ENCODE peak calls at places on chromosome 2, in seven cellular contexts. Z is RWPE1, F is neural crest cell, R is mammary epithelial cell, A is mesothelial cell of epicardium, W is dorsolateral prefrontal cortex, L is BJ. B is an unnamed sample.

GRCh38 chr2:9970386-9971044 is 19.0 kb downstream of the GRHL1 start:
- DNase-seq in Z (no peak), F (no peak), R (no peak), A (no peak), W (no peak), L (no peak), B (no peak)

GRCh38 chr2:86037795-86038192 is 67.9 kb downstream of the POLR1A start:
- DNase-seq in Z (no peak), F (no peak), R (no peak), A (no peak), W (no peak), L (no peak), B (no peak)

GRCh38 chr2:9656270-9656766 is 25.5 kb upstream of the YWHAQ start:
- DNase-seq in Z (peak), F (no peak), R (peak), A (no peak), W (no peak), L (peak), B (no peak)

GRCh38 chr2:273338-273737 is 8.6 kb downstream of the ACP1 start:
- DNase-seq in Z (no peak), F (no peak), R (no peak), A (no peak), W (no peak), L (no peak), B (no peak)

GRCh38 chr2:161954103-161954502 is 119.9 kb downstream of the DPP4 start:
- DNase-seq in Z (no peak), F (no peak), R (no peak), A (no peak), W (no peak), L (no peak), B (no peak)

GRCh38 chr2:37085731-37086147 is 1.4 kb downstream of the GPATCH11 start:
- DNase-seq in Z (no peak), F (no peak), R (peak), A (no peak), W (no peak), L (no peak), B (no peak)

GRCh38 chr2:218075975-218076811 is 7.1 kb downstream of the RUFY4 start:
- DNase-seq in Z (no peak), F (no peak), R (no peak), A (no peak), W (no peak), L (no peak), B (no peak)

GRCh38 chr2:133777607-133778006 is 209.3 kb upstream of the NCKAP5 start:
- DNase-seq in Z (peak), F (no peak), R (peak), A (no peak), W (no peak), L (no peak), B (no peak)

GRCh38 chr2:77147154-77147553 is 375.0 kb downstream of the LRRTM4 start:
- DNase-seq in Z (no peak), F (no peak), R (no peak), A (no peak), W (no peak), L (no peak), B (no peak)

GRCh38 chr2:240646061-240646899 is 21.0 kb downstream of the GPR35 start:
- DNase-seq in Z (no peak), F (no peak), R (no peak), A (no peak), W (no peak), L (no peak), B (no peak)

GRCh38 chr2:222920657-222921186 is 59.9 kb downstream of the ACSL3 start:
- DNase-seq in Z (no peak), F (no peak), R (no peak), A (no peak), W (no peak), L (no peak), B (no peak)

DNA sequence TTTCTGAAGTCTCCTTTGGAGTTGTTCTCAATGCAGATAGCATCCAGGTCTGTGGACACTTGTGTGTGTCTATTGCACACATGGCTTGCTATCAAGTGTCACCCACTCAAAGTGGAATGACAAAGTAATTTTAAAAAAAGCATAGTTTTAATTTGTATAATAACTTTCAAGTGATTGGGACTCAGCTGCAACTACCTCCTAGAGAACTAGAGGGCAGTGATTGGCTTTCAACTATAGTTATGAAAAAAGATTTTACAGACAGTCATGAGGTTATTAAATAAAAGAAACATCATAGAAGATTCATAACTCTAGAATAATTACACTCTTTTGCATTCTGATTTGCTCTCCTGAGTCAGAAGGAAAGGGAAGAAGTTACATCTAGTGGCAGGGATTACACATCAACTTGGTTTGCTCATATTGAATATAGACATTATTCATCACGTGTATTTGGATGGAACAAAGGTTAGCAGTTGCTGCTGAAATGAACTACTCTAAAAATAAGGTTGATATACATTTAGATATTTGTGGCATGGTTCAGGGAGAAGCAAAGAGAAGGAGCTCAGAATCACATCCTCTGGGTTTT is 4.7 kb downstream of the GPR39 start:
- DNase-seq in Z (no peak), F (no peak), R (peak), A (no peak), W (no peak), L (no peak), B (no peak)
- TF ChIP-seq CTCF in Z (no peak), F (no peak), R (peak), A (no peak), W (no peak), L (peak), B (no peak)

GRCh38 chr2:201448701-201449100 is 2.6 kb downstream of the TRAK2 start:
- DNase-seq in Z (no peak), F (no peak), R (peak), A (no peak), W (no peak), L (no peak), B (no peak)

GRCh38 chr2:201450910-201451329 is 338 bp downstream of the TRAK2 start:
- DNase-seq in Z (peak), F (no peak), R (no peak), A (no peak), W (no peak), L (no peak), B (no peak)

GRCh38 chr2:201452058-201452736 is 657 bp downstream of the STRADB start:
- DNase-seq in Z (no peak), F (no peak), R (peak), A (no peak), W (no peak), L (no peak), B (no peak)

GRCh38 chr2:201452856-201453643 is 1.5 kb downstream of the STRADB start:
- DNase-seq in Z (no peak), F (no peak), R (no peak), A (no peak), W (no peak), L (no peak), B (no peak)

DNA sequence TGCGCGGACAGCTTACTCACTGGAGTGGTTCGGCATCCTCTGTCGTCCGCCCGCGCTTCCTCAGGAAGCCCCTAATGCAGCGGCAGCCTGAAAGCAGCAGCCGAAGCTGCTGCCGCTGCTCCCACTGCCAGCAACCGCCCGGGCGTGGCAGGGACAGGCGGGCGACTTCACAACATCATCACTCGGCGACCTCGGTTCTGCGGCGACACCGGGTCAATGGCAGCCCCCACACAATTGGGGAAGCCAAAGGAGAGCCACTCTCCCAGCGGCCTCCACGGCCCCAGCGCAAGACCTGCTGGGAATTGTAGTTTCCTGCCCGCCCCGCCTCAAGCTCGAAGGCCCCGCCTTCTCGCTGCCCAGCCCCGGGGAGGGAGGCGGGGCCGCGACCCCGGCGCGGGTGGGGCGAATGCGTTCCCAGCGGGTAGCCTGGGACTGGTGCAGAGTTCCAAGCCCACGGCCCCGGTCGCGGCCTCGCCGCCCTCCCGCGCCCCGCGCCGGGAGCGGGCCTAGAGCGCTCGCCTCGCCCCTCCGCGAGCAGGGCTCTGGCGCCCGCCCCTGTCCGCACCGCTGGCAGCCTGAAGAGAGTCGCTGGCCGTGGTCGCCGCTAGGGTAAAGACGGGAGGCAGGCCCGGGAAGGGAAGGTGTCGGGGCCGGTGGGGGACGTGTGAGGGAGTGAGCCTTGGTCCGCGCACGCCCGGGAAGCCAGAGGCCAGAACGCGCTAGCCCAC is at the start of the genes STRADB and TRAK2:
- DNase-seq in Z (peak), F (peak), R (peak), A (peak), W (peak), L (peak), B (peak)
- TF ChIP-seq CTCF in Z (peak), F (peak), R (no peak), A (peak), W (no peak), L (peak), B (peak)

GRCh38 chr2:104447831-104448434 is 406.0 kb upstream of the POU3F3 start:
- DNase-seq in Z (no peak), F (no peak), R (no peak), A (no peak), W (no peak), L (no peak), B (no peak)
- TF ChIP-seq CTCF in Z (no peak), F (peak), R (no peak), A (peak), W (peak), L (no peak), B (peak)

GRCh38 chr2:224360801-224361251 is 41.1 kb downstream of the FAM124B start:
- DNase-seq in Z (peak), F (no peak), R (peak), A (no peak), W (no peak), L (no peak), B (no peak)

GRCh38 chr2:224357098-224357901 is 44.6 kb downstream of the FAM124B start:
- DNase-seq in Z (peak), F (peak), R (peak), A (no peak), W (no peak), L (no peak), B (peak)

GRCh38 chr2:224362094-224362493 is 39.8 kb downstream of the FAM124B start:
- DNase-seq in Z (no peak), F (no peak), R (no peak), A (no peak), W (no peak), L (no peak), B (no peak)

GRCh38 chr2:224363281-224363680 is 38.6 kb downstream of the FAM124B start:
- DNase-seq in Z (no peak), F (no peak), R (no peak), A (no peak), W (no peak), L (no peak), B (no peak)

GRCh38 chr2:224359569-224359968 is 42.3 kb downstream of the FAM124B start:
- DNase-seq in Z (no peak), F (no peak), R (no peak), A (no peak), W (no peak), L (no peak), B (peak)
- TF ChIP-seq CTCF in Z (no peak), F (peak), R (peak), A (no peak), W (no peak), L (peak), B (peak)